ENCODE peak calls at places on chromosomes 12 and 14, in nine cellular contexts. W, A, M, R, E, O, K, X and F are unnamed samples.
A peak's percentile ranks its signal among the peaks of the same experiment; 100 is the strongest.

GRCh38 chr14:105392161-105393090 is 5.9 kb upstream of the TEX22 start:
- DNase-seq in W (no peak), A (no peak), M (no peak), R (no peak), E (no peak), O (no peak), K (no peak), X (no peak), F (no peak)

GRCh38 chr12:67909681-67910080 is 79.6 kb upstream of the IFNG-AS1 start:
- DNase-seq in W (no peak), A (no peak), M (no peak), R (no peak), E (no peak), O (no peak), K (no peak), X (no peak), F (no peak)

GRCh38 chr12:122753213-122753571 is 568 bp downstream of the DENR start:
- DNase-seq in W (no peak), A (no peak), M (no peak), R (no peak), E (no peak), O (no peak), K (no peak), X (no peak), F (no peak)

GRCh38 chr12:46546634-46547273 is 174.2 kb upstream of the SLC38A2 start:
- DNase-seq in W (no peak), A (no peak), M (no peak), R (peak; percentile 8), E (peak; percentile 81), O (no peak), K (no peak), X (no peak), F (peak; percentile 13)

GRCh38 chr12:25054783-25055144 is 105.9 kb upstream of the BCAT1 start:
- DNase-seq in W (no peak), A (no peak), M (no peak), R (peak; percentile 74), E (no peak), O (no peak), K (no peak), X (no peak), F (peak; percentile 10)

GRCh38 chr14:72716471-72716870 is 177.4 kb downstream of the DPF3 start:
- DNase-seq in W (peak; percentile 24), A (no peak), M (no peak), R (no peak), E (no peak), O (no peak), K (no peak), X (no peak), F (no peak)

GRCh38 chr12:78403136-78403535 is 461.4 kb upstream of the SYT1 start:
- DNase-seq in W (no peak), A (no peak), M (no peak), R (no peak), E (peak; percentile 7), O (no peak), K (no peak), X (no peak), F (peak; percentile 48)

GRCh38 chr12:42262271-42262670 is 24.2 kb upstream of the YAF2 start:
- DNase-seq in W (no peak), A (no peak), M (no peak), R (no peak), E (no peak), O (no peak), K (no peak), X (no peak), F (peak; percentile 53)

GRCh38 chr12:14213542-14213941 is 151.9 kb upstream of the ATF7IP start:
- DNase-seq in W (no peak), A (no peak), M (no peak), R (no peak), E (no peak), O (no peak), K (no peak), X (no peak), F (no peak)

GRCh38 chr12:27014085-27014858 is at the start of gene TM7SF3:
- DNase-seq in W (peak; percentile 83), A (peak; percentile 82), M (peak; percentile 92), R (peak; percentile 98), E (peak; percentile 99), O (peak; percentile 93), K (peak; percentile 89), X (peak; percentile 87), F (peak; percentile 97)

GRCh38 chr12:119686355-119686754 is 18.4 kb downstream of the PRKAB1 start:
- DNase-seq in W (no peak), A (no peak), M (no peak), R (no peak), E (no peak), O (no peak), K (no peak), X (no peak), F (no peak)

GRCh38 chr12:122336015-122336946 is 70.0 kb upstream of the VPS33A start:
- DNase-seq in W (peak; percentile 40), A (peak; percentile 14), M (no peak), R (peak; percentile 60), E (peak; percentile 47), O (peak; percentile 28), K (no peak), X (no peak), F (peak; percentile 53)

GRCh38 chr12:108305520-108305919 is 33.6 kb downstream of the CMKLR1 start:
- DNase-seq in W (no peak), A (no peak), M (no peak), R (peak; percentile 3), E (peak; percentile 67), O (no peak), K (no peak), X (no peak), F (peak; percentile 97)

GRCh38 chr14:79363291-79363690 is 848.0 kb downstream of the DIO2 start:
- DNase-seq in W (no peak), A (no peak), M (no peak), R (no peak), E (no peak), O (no peak), K (no peak), X (no peak), F (no peak)

GRCh38 chr14:54086780-54087179 is 130.2 kb upstream of the BMP4 start:
- DNase-seq in W (no peak), A (no peak), M (no peak), R (no peak), E (no peak), O (no peak), K (no peak), X (no peak), F (no peak)

GRCh38 chr14:75566321-75566720 is 12.1 kb upstream of the FLVCR2 start:
- DNase-seq in W (no peak), A (peak; percentile 59), M (no peak), R (peak; percentile 86), E (peak; percentile 67), O (no peak), K (no peak), X (no peak), F (no peak)

GRCh38 chr12:70355972-70356371 is 10.1 kb upstream of the KCNMB4 start:
- DNase-seq in W (no peak), A (no peak), M (no peak), R (no peak), E (no peak), O (no peak), K (no peak), X (no peak), F (no peak)

GRCh38 chr12:30953257-30953656 is 26.7 kb downstream of the TSPAN11 start:
- DNase-seq in W (no peak), A (no peak), M (no peak), R (no peak), E (no peak), O (no peak), K (no peak), X (no peak), F (no peak)

GRCh38 chr14:71365305-71365865 is 458.1 kb downstream of the PCNX1 start:
- DNase-seq in W (no peak), A (no peak), M (no peak), R (no peak), E (no peak), O (no peak), K (no peak), X (no peak), F (peak; percentile 33)

GRCh38 chr14:30607156-30607780 is 14.9 kb upstream of the SCFD1 start:
- DNase-seq in W (no peak), A (no peak), M (no peak), R (no peak), E (no peak), O (no peak), K (no peak), X (no peak), F (no peak)

GRCh38 chr14:68232643-68233055 is 413.1 kb downstream of the RAD51B start:
- DNase-seq in W (peak; percentile 99), A (no peak), M (no peak), R (peak; percentile 53), E (peak; percentile 67), O (no peak), K (no peak), X (no peak), F (peak; percentile 99)

GRCh38 chr12:55899035-55899434 is 28.7 kb downstream of the PYM1 start:
- DNase-seq in W (no peak), A (peak; percentile 6), M (no peak), R (peak; percentile 44), E (peak; percentile 24), O (no peak), K (no peak), X (no peak), F (peak; percentile 41)

GRCh38 chr12:16914853-16915252 is 308.9 kb upstream of the LMO3 start:
- DNase-seq in W (no peak), A (no peak), M (no peak), R (no peak), E (no peak), O (no peak), K (no peak), X (no peak), F (no peak)

GRCh38 chr14:76917759-76918175 is 91.6 kb downstream of the LRRC74A start:
- DNase-seq in W (no peak), A (no peak), M (no peak), R (no peak), E (no peak), O (no peak), K (peak; percentile 69), X (peak; percentile 94), F (no peak)

GRCh38 chr12:10454531-10454930 is 1.4 kb upstream of the KLRC1 start:
- DNase-seq in W (no peak), A (no peak), M (no peak), R (no peak), E (no peak), O (no peak), K (no peak), X (no peak), F (no peak)

GRCh38 chr12:94929780-94930179 is 73.7 kb downstream of the NDUFA12 start:
- DNase-seq in W (no peak), A (no peak), M (no peak), R (no peak), E (no peak), O (no peak), K (no peak), X (no peak), F (no peak)

GRCh38 chr12:92627511-92627910 is 75.3 kb upstream of the PLEKHG7 start:
- DNase-seq in W (no peak), A (no peak), M (no peak), R (no peak), E (no peak), O (no peak), K (no peak), X (no peak), F (no peak)

GRCh38 chr14:52923902-52924575 is 26.8 kb downstream of the FERMT2 start:
- DNase-seq in W (no peak), A (no peak), M (no peak), R (no peak), E (peak; percentile 36), O (no peak), K (no peak), X (no peak), F (no peak)

GRCh38 chr12:49017764-49018281 is 753 bp downstream of the PRKAG1 start:
- DNase-seq in W (peak; percentile 72), A (no peak), M (no peak), R (peak; percentile 57), E (no peak), O (no peak), K (no peak), X (no peak), F (no peak)

GRCh38 chr12:31820832-31821231 is 92.0 kb upstream of the AMN1 start:
- DNase-seq in W (no peak), A (no peak), M (no peak), R (no peak), E (no peak), O (no peak), K (no peak), X (no peak), F (no peak)

GRCh38 chr14:89572566-89573398 is 155.7 kb upstream of the FOXN3 start:
- DNase-seq in W (no peak), A (no peak), M (no peak), R (no peak), E (no peak), O (no peak), K (no peak), X (no peak), F (no peak)